ENCODE peak calls at places on chromosomes 12 and 14, in ten cellular contexts. One of them, this sample, is unnamed.
A peak's percentile ranks its signal among the peaks of the same experiment; 100 is the strongest.

GRCh38 chr12:49225551-49226166 is 36.8 kb upstream of the TUBA1A start:
- DNase-seq in WTC11: no peak
- DNase-seq in body of pancreas: no peak
- DNase-seq in progenitor cell of endocrine pancreas: no peak
- DNase-seq in GM20000: no peak
- DNase-seq in pancreas: no peak
- DNase-seq in nephron progenitor cell: no peak
- DNase-seq in GM12865: no peak
- DNase-seq in epithelial cell of esophagus: no peak
- DNase-seq in BE2C: no peak
- DNase-seq in this sample: no peak

GRCh38 chr12:114343585-114343984 is 62.4 kb downstream of the TBX5 start:
- DNase-seq in body of pancreas: no peak
- DNase-seq in WTC11: no peak
- DNase-seq in progenitor cell of endocrine pancreas: no peak
- DNase-seq in nephron progenitor cell: no peak
- DNase-seq in GM12865: no peak
- DNase-seq in BE2C: no peak
- DNase-seq in epithelial cell of esophagus: no peak
- DNase-seq in pancreas: no peak
- DNase-seq in GM20000: no peak
- DNase-seq in this sample: no peak

GRCh38 chr12:32587536-32588346 is 91.4 kb upstream of the DNM1L start:
- DNase-seq in body of pancreas: no peak
- DNase-seq in nephron progenitor cell: no peak
- DNase-seq in epithelial cell of esophagus: no peak
- DNase-seq in progenitor cell of endocrine pancreas: no peak
- DNase-seq in GM20000: no peak
- DNase-seq in WTC11: no peak
- DNase-seq in pancreas: no peak
- DNase-seq in BE2C: no peak
- DNase-seq in GM12865: no peak
- DNase-seq in this sample: no peak

GRCh38 chr14:39212034-39212433 is 21.7 kb upstream of the MIA2 start:
- DNase-seq in nephron progenitor cell: no peak
- DNase-seq in WTC11: no peak
- DNase-seq in epithelial cell of esophagus: peak; percentile 43
- DNase-seq in GM20000: no peak
- DNase-seq in body of pancreas: no peak
- DNase-seq in pancreas: no peak
- DNase-seq in progenitor cell of endocrine pancreas: no peak
- DNase-seq in BE2C: no peak
- DNase-seq in GM12865: no peak
- DNase-seq in this sample: no peak

GRCh38 chr14:65359503-65359902 is 53.0 kb upstream of the FUT8 start:
- DNase-seq in pancreas: no peak
- DNase-seq in body of pancreas: no peak
- DNase-seq in epithelial cell of esophagus: peak; percentile 68
- DNase-seq in nephron progenitor cell: no peak
- DNase-seq in GM20000: no peak
- DNase-seq in GM12865: no peak
- DNase-seq in progenitor cell of endocrine pancreas: no peak
- DNase-seq in BE2C: no peak
- DNase-seq in WTC11: no peak
- DNase-seq in this sample: no peak

GRCh38 chr14:66790101-66790500 is 282.2 kb downstream of the GPHN start:
- DNase-seq in BE2C: no peak
- DNase-seq in GM12865: no peak
- DNase-seq in GM20000: no peak
- DNase-seq in nephron progenitor cell: no peak
- DNase-seq in body of pancreas: no peak
- DNase-seq in WTC11: no peak
- DNase-seq in epithelial cell of esophagus: no peak
- DNase-seq in progenitor cell of endocrine pancreas: no peak
- DNase-seq in pancreas: no peak
- DNase-seq in this sample: no peak

GRCh38 chr14:44168566-44168965 is 338.5 kb downstream of the FSCB start:
- DNase-seq in GM20000: no peak
- DNase-seq in body of pancreas: no peak
- DNase-seq in nephron progenitor cell: no peak
- DNase-seq in WTC11: no peak
- DNase-seq in GM12865: no peak
- DNase-seq in pancreas: no peak
- DNase-seq in BE2C: no peak
- DNase-seq in progenitor cell of endocrine pancreas: no peak
- DNase-seq in epithelial cell of esophagus: no peak
- DNase-seq in this sample: no peak

GRCh38 chr12:93521225-93521854 is 51.1 kb upstream of the SOCS2 start:
- DNase-seq in GM12865: no peak
- DNase-seq in WTC11: no peak
- DNase-seq in progenitor cell of endocrine pancreas: no peak
- DNase-seq in pancreas: no peak
- DNase-seq in epithelial cell of esophagus: no peak
- DNase-seq in nephron progenitor cell: no peak
- DNase-seq in body of pancreas: no peak
- DNase-seq in BE2C: no peak
- DNase-seq in GM20000: no peak
- DNase-seq in this sample: no peak

GRCh38 chr12:127270193-127270592 is 996.8 kb upstream of the TMEM132C start:
- DNase-seq in body of pancreas: no peak
- DNase-seq in epithelial cell of esophagus: peak; percentile 86
- DNase-seq in WTC11: no peak
- DNase-seq in BE2C: no peak
- DNase-seq in GM12865: no peak
- DNase-seq in progenitor cell of endocrine pancreas: no peak
- DNase-seq in GM20000: no peak
- DNase-seq in pancreas: no peak
- DNase-seq in nephron progenitor cell: no peak
- DNase-seq in this sample: no peak

GRCh38 chr14:54000341-54000811 is 43.8 kb upstream of the BMP4 start:
- DNase-seq in BE2C: no peak
- DNase-seq in epithelial cell of esophagus: peak; percentile 22
- DNase-seq in GM20000: no peak
- DNase-seq in progenitor cell of endocrine pancreas: no peak
- DNase-seq in WTC11: no peak
- DNase-seq in GM12865: no peak
- DNase-seq in pancreas: no peak
- DNase-seq in nephron progenitor cell: no peak
- DNase-seq in body of pancreas: no peak
- DNase-seq in this sample: no peak

GRCh38 chr12:48965447-48965846 is 6.1 kb downstream of the WNT10B start:
- DNase-seq in progenitor cell of endocrine pancreas: no peak
- DNase-seq in BE2C: no peak
- DNase-seq in pancreas: no peak
- DNase-seq in epithelial cell of esophagus: no peak
- DNase-seq in body of pancreas: no peak
- DNase-seq in nephron progenitor cell: no peak
- DNase-seq in GM12865: no peak
- DNase-seq in GM20000: peak; percentile 33
- DNase-seq in WTC11: no peak
- DNase-seq in this sample: no peak

GRCh38 chr14:35956376-35957000 is 130.3 kb downstream of the BRMS1L start:
- DNase-seq in BE2C: no peak
- DNase-seq in GM20000: no peak
- DNase-seq in pancreas: no peak
- DNase-seq in GM12865: no peak
- DNase-seq in progenitor cell of endocrine pancreas: no peak
- DNase-seq in nephron progenitor cell: no peak
- DNase-seq in epithelial cell of esophagus: no peak
- DNase-seq in WTC11: no peak
- DNase-seq in body of pancreas: no peak
- DNase-seq in this sample: no peak

GRCh38 chr14:69044965-69045555 is 66.0 kb upstream of the ACTN1 start:
- DNase-seq in GM20000: no peak
- DNase-seq in progenitor cell of endocrine pancreas: no peak
- DNase-seq in body of pancreas: peak; percentile 34
- DNase-seq in GM12865: no peak
- DNase-seq in epithelial cell of esophagus: no peak
- DNase-seq in BE2C: no peak
- DNase-seq in nephron progenitor cell: no peak
- DNase-seq in pancreas: no peak
- DNase-seq in WTC11: no peak
- DNase-seq in this sample: no peak

GRCh38 chr12:130478786-130479185 is 141.1 kb downstream of the PIWIL1 start:
- DNase-seq in WTC11: no peak
- DNase-seq in epithelial cell of esophagus: no peak
- DNase-seq in BE2C: no peak
- DNase-seq in GM12865: no peak
- DNase-seq in body of pancreas: no peak
- DNase-seq in nephron progenitor cell: no peak
- DNase-seq in GM20000: no peak
- DNase-seq in progenitor cell of endocrine pancreas: no peak
- DNase-seq in pancreas: no peak
- DNase-seq in this sample: no peak

DNA sequence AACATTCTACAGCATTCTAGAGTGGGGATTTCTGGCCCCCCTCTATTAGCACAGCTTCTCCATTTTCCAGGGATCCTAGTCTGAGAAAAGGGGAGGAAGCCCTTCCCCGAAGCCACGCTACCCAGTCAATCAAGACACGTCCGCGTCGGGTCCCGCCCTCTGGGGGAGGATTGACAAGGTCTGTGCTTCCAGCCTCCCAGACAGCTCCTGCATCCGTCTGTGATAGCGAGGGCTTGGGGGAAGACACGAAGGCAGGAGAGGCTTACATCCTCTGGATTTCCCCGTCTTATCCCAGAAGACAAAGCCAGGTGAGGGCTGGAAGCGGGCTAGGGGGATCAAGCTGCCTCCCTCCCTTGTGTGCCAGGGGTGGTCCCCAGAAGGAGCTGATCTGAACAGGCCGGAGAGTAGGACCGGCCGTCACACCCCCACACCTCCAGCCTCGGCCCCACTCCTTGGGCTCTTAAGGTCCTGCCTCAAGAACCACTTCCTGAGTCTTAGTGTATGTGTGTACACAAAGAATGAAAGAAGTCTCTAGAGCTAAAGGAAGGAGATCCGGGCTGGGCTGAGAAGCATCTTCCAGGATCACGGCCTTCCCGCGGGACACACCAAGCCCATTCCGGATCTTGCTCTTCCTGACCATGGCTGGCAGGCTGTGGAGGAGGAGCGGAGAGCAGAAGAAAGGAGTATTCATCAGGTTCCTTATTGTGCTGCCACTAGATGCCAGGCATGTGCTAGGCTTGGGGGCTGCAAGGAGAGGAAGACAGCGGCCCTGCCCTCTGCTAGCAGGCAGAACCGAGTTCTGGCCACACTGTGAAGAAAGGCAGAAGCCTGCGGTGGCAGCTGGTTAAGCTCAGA is 1.0 kb upstream of the CD63 start:
- DNase-seq in BE2C: peak; percentile 94
- DNase-seq in body of pancreas: peak; percentile 85
- DNase-seq in pancreas: peak; percentile 88
- DNase-seq in nephron progenitor cell: peak; percentile 78
- DNase-seq in epithelial cell of esophagus: peak; percentile 95
- DNase-seq in WTC11: peak; percentile 87
- DNase-seq in GM20000: peak; percentile 86
- DNase-seq in progenitor cell of endocrine pancreas: peak; percentile 32
- DNase-seq in GM12865: peak; percentile 80
- DNase-seq in this sample: peak; percentile 93
- TF ChIP-seq CTCF in BE2C: no peak
- TF ChIP-seq CTCF in body of pancreas: no peak
- TF ChIP-seq CTCF in pancreas: no peak
- TF ChIP-seq CTCF in nephron progenitor cell: no peak
- TF ChIP-seq CTCF in epithelial cell of esophagus: no peak
- TF ChIP-seq CTCF in WTC11: no peak
- TF ChIP-seq CTCF in GM20000: no peak
- TF ChIP-seq CTCF in progenitor cell of endocrine pancreas: no peak
- TF ChIP-seq CTCF in GM12865: no peak
- TF ChIP-seq CTCF in this sample: no peak

DNA sequence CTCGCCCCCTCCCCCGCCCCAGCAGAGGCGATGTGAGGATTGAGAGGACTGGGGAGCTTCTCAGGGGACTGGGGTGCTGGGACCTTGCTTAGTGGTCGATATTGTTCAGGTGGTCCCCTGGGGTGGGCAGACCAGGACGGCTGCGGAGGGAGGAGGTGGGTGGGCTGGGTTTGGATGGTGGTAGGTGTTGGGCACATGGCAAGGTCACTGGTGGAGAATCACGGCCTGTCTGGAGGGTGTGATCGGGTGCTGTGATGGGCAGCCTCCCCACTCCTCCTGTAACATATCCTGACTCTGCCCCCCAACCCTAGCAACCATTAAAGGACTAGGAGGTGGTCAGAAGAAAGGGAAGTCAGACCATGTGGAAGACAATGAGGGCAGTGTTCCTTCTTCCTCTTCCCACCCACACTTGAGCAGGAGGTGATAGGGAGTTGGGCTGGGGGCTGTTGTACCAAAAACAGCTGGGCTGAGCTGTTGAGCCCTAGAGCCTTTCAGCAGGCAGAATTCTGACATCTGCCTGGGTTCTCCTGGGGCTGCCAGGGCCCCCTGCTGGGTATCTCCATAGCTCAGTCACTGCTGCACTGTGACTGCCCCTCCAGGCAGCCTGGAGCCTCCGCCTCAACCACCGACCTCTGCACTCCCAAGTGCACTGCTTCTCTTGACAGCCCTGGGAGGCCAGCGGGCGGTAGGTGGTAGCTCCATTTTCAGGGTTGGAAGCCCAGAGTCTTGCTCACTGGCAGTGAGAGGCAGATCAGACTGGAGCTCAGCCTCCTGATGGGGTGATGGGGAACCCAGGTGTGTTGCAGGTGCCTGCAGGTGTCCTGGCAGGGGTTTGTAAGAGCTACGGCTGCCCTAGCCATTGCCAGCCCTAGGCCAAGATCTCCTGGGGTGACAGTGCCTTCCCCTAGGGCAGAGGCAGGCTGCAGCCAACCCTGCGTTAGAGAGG is 15.3 kb downstream of the VASH1 start:
- DNase-seq in nephron progenitor cell: no peak
- DNase-seq in GM12865: no peak
- DNase-seq in WTC11: no peak
- DNase-seq in GM20000: no peak
- DNase-seq in epithelial cell of esophagus: no peak
- DNase-seq in pancreas: no peak
- DNase-seq in BE2C: no peak
- DNase-seq in body of pancreas: no peak
- DNase-seq in progenitor cell of endocrine pancreas: no peak
- DNase-seq in this sample: no peak
- TF ChIP-seq CTCF in nephron progenitor cell: no peak
- TF ChIP-seq CTCF in GM12865: peak; percentile 10
- TF ChIP-seq CTCF in WTC11: no peak
- TF ChIP-seq CTCF in GM20000: no peak
- TF ChIP-seq CTCF in epithelial cell of esophagus: no peak
- TF ChIP-seq CTCF in pancreas: no peak
- TF ChIP-seq CTCF in BE2C: peak; percentile 43
- TF ChIP-seq CTCF in body of pancreas: no peak
- TF ChIP-seq CTCF in progenitor cell of endocrine pancreas: no peak
- TF ChIP-seq CTCF in this sample: peak; percentile 12

GRCh38 chr12:52390739-52391617 is 5.5 kb upstream of the KRT84 start:
- DNase-seq in epithelial cell of esophagus: peak; percentile 68
- DNase-seq in BE2C: no peak
- DNase-seq in GM20000: no peak
- DNase-seq in pancreas: no peak
- DNase-seq in GM12865: peak; percentile 19
- DNase-seq in nephron progenitor cell: peak; percentile 37
- DNase-seq in WTC11: peak; percentile 70
- DNase-seq in body of pancreas: no peak
- DNase-seq in progenitor cell of endocrine pancreas: no peak
- DNase-seq in this sample: no peak
- TF ChIP-seq CTCF in epithelial cell of esophagus: peak; percentile 78
- TF ChIP-seq CTCF in BE2C: peak; percentile 61
- TF ChIP-seq CTCF in GM20000: peak; percentile 28
- TF ChIP-seq CTCF in pancreas: no peak
- TF ChIP-seq CTCF in GM12865: peak; percentile 47
- TF ChIP-seq CTCF in nephron progenitor cell: peak; percentile 51
- TF ChIP-seq CTCF in WTC11: peak; percentile 38
- TF ChIP-seq CTCF in body of pancreas: no peak
- TF ChIP-seq CTCF in progenitor cell of endocrine pancreas: peak; percentile 61
- TF ChIP-seq CTCF in this sample: peak; percentile 29

GRCh38 chr12:6067152-6067916 is 57.1 kb downstream of the VWF start:
- DNase-seq in WTC11: peak; percentile 75
- DNase-seq in GM20000: no peak
- DNase-seq in BE2C: peak; percentile 55
- DNase-seq in nephron progenitor cell: peak; percentile 38
- DNase-seq in GM12865: no peak
- DNase-seq in pancreas: no peak
- DNase-seq in epithelial cell of esophagus: no peak
- DNase-seq in progenitor cell of endocrine pancreas: no peak
- DNase-seq in body of pancreas: no peak
- DNase-seq in this sample: no peak
- TF ChIP-seq CTCF in WTC11: no peak
- TF ChIP-seq CTCF in GM20000: no peak
- TF ChIP-seq CTCF in BE2C: peak; percentile 65
- TF ChIP-seq CTCF in nephron progenitor cell: peak; percentile 40
- TF ChIP-seq CTCF in GM12865: no peak
- TF ChIP-seq CTCF in pancreas: no peak
- TF ChIP-seq CTCF in epithelial cell of esophagus: peak; percentile 37
- TF ChIP-seq CTCF in progenitor cell of endocrine pancreas: peak; percentile 50
- TF ChIP-seq CTCF in body of pancreas: no peak
- TF ChIP-seq CTCF in this sample: peak; percentile 16